ENCODE peak calls at places on chromosome 13, in four cellular contexts. J is heart left ventricle, E is astrocyte of the spinal cord, F is cardiac fibroblast. O is an unnamed sample.

GRCh38 chr13:91347996-91348905 is 764 bp downstream of the MIR17HG start:
- DNase-seq in F (peak), J (peak), E (no peak), O (no peak)

GRCh38 chr13:64959276-64959675 is 2270.9 kb downstream of the PCDH9 start:
- DNase-seq in E (no peak), F (no peak), J (no peak), O (no peak)

GRCh38 chr13:94548382-94549240 is 47.3 kb downstream of the TGDS start:
- DNase-seq in E (peak), J (peak), F (peak), O (no peak)

GRCh38 chr13:48424212-48424611 is 11.3 kb upstream of the LPAR6 start:
- DNase-seq in J (no peak), F (no peak), E (no peak), O (no peak)

GRCh38 chr13:27353653-27354052 is 70.8 kb upstream of the GTF3A start:
- DNase-seq in F (no peak), E (no peak), J (no peak), O (no peak)

GRCh38 chr13:112444001-112444311 is 67.8 kb downstream of the SPACA7 start:
- DNase-seq in J (peak), F (peak), E (peak), O (peak)

GRCh38 chr13:103299079-103299478 is 232.9 kb upstream of the SLC10A2 start:
- DNase-seq in E (no peak), J (no peak), F (no peak), O (no peak)

GRCh38 chr13:86741762-86742285 is 929.3 kb upstream of the SLITRK5 start:
- DNase-seq in J (no peak), F (no peak), E (peak), O (no peak)

GRCh38 chr13:94813920-94814500 is 101.7 kb upstream of the SOX21 start:
- DNase-seq in J (no peak), E (no peak), F (no peak), O (no peak)

GRCh38 chr13:30829145-30829544 is 76.9 kb upstream of the MEDAG start:
- DNase-seq in E (peak), F (peak), J (no peak), O (peak)

GRCh38 chr13:73914119-73914518 is 220.1 kb downstream of the KLF12 start:
- DNase-seq in J (no peak), E (peak), F (peak), O (peak)

GRCh38 chr13:44131069-44131614 is 242.5 kb upstream of the SERP2 start:
- DNase-seq in J (no peak), F (no peak), E (no peak), O (no peak)

GRCh38 chr13:32837973-32838940 is 178.0 kb upstream of the KL start:
- DNase-seq in E (no peak), F (no peak), J (no peak), O (no peak)

GRCh38 chr13:30619731-30620130 is 2.0 kb downstream of the USPL1 start:
- DNase-seq in E (no peak), F (peak), J (no peak), O (no peak)

GRCh38 chr13:83941669-83942335 is 59.5 kb upstream of the SLITRK1 start:
- DNase-seq in E (no peak), F (no peak), J (no peak), O (no peak)

GRCh38 chr13:59176775-59177174 is 987.0 kb downstream of the DIAPH3 start:
- DNase-seq in J (no peak), E (no peak), F (no peak), O (no peak)

GRCh38 chr13:113350065-113350937 is 13.6 kb downstream of the GRTP1 start:
- DNase-seq in E (no peak), J (no peak), F (no peak), O (no peak)

GRCh38 chr13:34349091-34349722 is 531.3 kb downstream of the RFC3 start:
- DNase-seq in J (peak), E (peak), F (peak), O (peak)

GRCh38 chr13:75935805-75936204 is 299.7 kb downstream of the LMO7 start:
- DNase-seq in J (no peak), E (no peak), F (no peak), O (no peak)

GRCh38 chr13:47299316-47299715 is 402.5 kb upstream of the HTR2A start:
- DNase-seq in J (no peak), F (peak), E (no peak), O (no peak)

GRCh38 chr13:40992678-40993077 is 26.4 kb downstream of the ELF1 start:
- DNase-seq in E (no peak), F (peak), J (no peak), O (no peak)

GRCh38 chr13:50320297-50320862 is 305.1 kb downstream of the KCNRG start:
- DNase-seq in E (peak), F (peak), J (no peak), O (peak)

GRCh38 chr13:37209621-37210020 is 104.2 kb upstream of the CSNK1A1L start:
- DNase-seq in E (no peak), F (no peak), J (no peak), O (no peak)

GRCh38 chr13:100490692-100491091 is 97.9 kb downstream of the GGACT start:
- DNase-seq in E (peak), F (no peak), J (no peak), O (no peak)

GRCh38 chr13:37617162-37617561 is 18.6 kb upstream of the POSTN start:
- DNase-seq in F (peak), E (peak), J (no peak), O (peak)

GRCh38 chr13:48853381-48854102 is 122.2 kb upstream of the FNDC3A start:
- DNase-seq in E (peak), J (no peak), F (peak), O (peak)

GRCh38 chr13:112637017-112637801 is 49.3 kb upstream of the TUBGCP3 start:
- DNase-seq in E (no peak), F (no peak), J (no peak), O (no peak)

GRCh38 chr13:102556806-102557205 is 40.0 kb upstream of the TPP2 start:
- DNase-seq in F (no peak), J (no peak), E (no peak), O (no peak)

GRCh38 chr13:38045278-38046048 is 175.9 kb upstream of the TRPC4 start:
- DNase-seq in F (peak), J (no peak), E (peak), O (peak)

O was measured in brain microvascular endothelial cell.